ENCODE peak calls at places on chromosome 5, in five cellular contexts. V is EL, T is HEK293T, Y is M059J, O is COLO829. Q is an unnamed sample.

GRCh38 chr5:98773214-98773463 is 324 bp upstream of the RGMB start:
- DNase-seq in V (no peak), T (no peak), Y (no peak), O (no peak), Q (no peak)

GRCh38 chr5:154794525-154795234 is 39.5 kb downstream of the LARP1 start:
- DNase-seq in V (peak), T (no peak), Y (peak), O (no peak), Q (no peak)

GRCh38 chr5:1778138-1779020 is 21.3 kb downstream of the MRPL36 start:
- DNase-seq in V (no peak), T (no peak), Y (no peak), O (no peak), Q (no peak)

GRCh38 chr5:143585970-143586369 is 182.5 kb upstream of the NR3C1 start:
- DNase-seq in V (no peak), T (no peak), Y (no peak), O (no peak), Q (no peak)

GRCh38 chr5:37839441-37840035 is 303 bp downstream of the GDNF start:
- DNase-seq in V (peak), T (peak), Y (peak), O (no peak), Q (no peak)

GRCh38 chr5:179113945-179114641 is 53.9 kb downstream of the ZNF354C start:
- DNase-seq in V (no peak), T (no peak), Y (no peak), O (no peak), Q (no peak)

GRCh38 chr5:123174916-123175481 is 86.0 kb downstream of the PRDM6 start:
- DNase-seq in V (no peak), T (no peak), Y (no peak), O (no peak), Q (no peak)

GRCh38 chr5:66958126-66958983 is 238.2 kb downstream of the CD180 start:
- DNase-seq in V (peak), T (no peak), Y (peak), O (no peak), Q (peak)

GRCh38 chr5:17224858-17225436 is 7.5 kb downstream of the BASP1 start:
- DNase-seq in V (peak), T (no peak), Y (peak), O (no peak), Q (no peak)

GRCh38 chr5:81852277-81853004 is 101.5 kb upstream of the SSBP2 start:
- DNase-seq in V (peak), T (no peak), Y (peak), O (no peak), Q (no peak)

GRCh38 chr5:180135128-180135955 is 63.8 kb upstream of the RNF130 start:
- DNase-seq in V (peak), T (no peak), Y (peak), O (peak), Q (no peak)

GRCh38 chr5:1337490-1338195 is 7.3 kb downstream of the CLPTM1L start:
- DNase-seq in V (no peak), T (no peak), Y (no peak), O (no peak), Q (no peak)

GRCh38 chr5:52787600-52788504 is at the start of the genes ITGA1 and PELO:
- DNase-seq in V (peak), T (peak), Y (peak), O (peak), Q (peak)

GRCh38 chr5:66987126-66987525 is 209.5 kb downstream of the CD180 start:
- DNase-seq in V (no peak), T (no peak), Y (no peak), O (no peak), Q (no peak)

GRCh38 chr5:99191181-99191775 is 262.5 kb upstream of the CHD1 start:
- DNase-seq in V (peak), T (no peak), Y (peak), O (no peak), Q (no peak)

GRCh38 chr5:107806271-107806670 is 135.5 kb upstream of the EFNA5 start:
- DNase-seq in V (no peak), T (no peak), Y (no peak), O (no peak), Q (no peak)

GRCh38 chr5:118451697-118452247 is 536.6 kb downstream of the DTWD2 start:
- DNase-seq in V (no peak), T (no peak), Y (no peak), O (no peak), Q (no peak)

GRCh38 chr5:98349251-98349989 is 424.0 kb upstream of the RGMB start:
- DNase-seq in V (peak), T (peak), Y (peak), O (no peak), Q (no peak)

GRCh38 chr5:170286532-170286931 is 11.0 kb downstream of the LCP2 start:
- DNase-seq in V (no peak), T (no peak), Y (peak), O (no peak), Q (no peak)

GRCh38 chr5:150918613-150919012 is 13.8 kb upstream of the ZNF300 start:
- DNase-seq in V (peak), T (no peak), Y (peak), O (no peak), Q (no peak)

GRCh38 chr5:158209219-158209908 is 350.4 kb upstream of the CLINT1 start:
- DNase-seq in V (no peak), T (no peak), Y (peak), O (no peak), Q (no peak)

GRCh38 chr5:1997640-1998347 is 115.1 kb upstream of the IRX4 start:
- DNase-seq in V (no peak), T (no peak), Y (no peak), O (no peak), Q (no peak)

GRCh38 chr5:58871648-58872242 is 288.9 kb downstream of the RAB3C start:
- DNase-seq in V (peak), T (peak), Y (peak), O (no peak), Q (peak)